ENCODE peak calls at places on chromosomes 16 and 17, in eight cellular contexts. N is astrocyte of the hippocampus, U is RCC 7860, B is GM23248, W is cardiac muscle cell, L is ELF-1, Z is substantia nigra, M is HCEC 1CT. R is an unnamed sample.

GRCh38 chr16:2774161-2774891 is 2.8 kb downstream of the ELOB start:
- DNase-seq in U (no peak), L (no peak), Z (no peak), B (no peak), N (no peak), M (no peak), W (no peak), R (no peak)

GRCh38 chr16:83992624-83993023 is 24.6 kb downstream of the NECAB2 start:
- DNase-seq in Z (no peak), W (peak), B (peak), U (peak), N (peak), L (no peak), M (peak), R (no peak)

GRCh38 chr17:42315402-42316156 is 27.3 kb downstream of the STAT5A start:
- DNase-seq in Z (no peak), M (no peak), W (no peak), L (no peak), U (no peak), B (no peak), N (no peak), R (no peak)

GRCh38 chr17:58995247-58995940 is 111.3 kb downstream of the TRIM37 start:
- DNase-seq in Z (no peak), B (peak), M (peak), L (no peak), U (no peak), W (no peak), N (no peak), R (no peak)

GRCh38 chr16:15865742-15866141 is 8.9 kb upstream of the MYH11 start:
- DNase-seq in N (peak), M (no peak), B (peak), L (no peak), W (peak), U (no peak), Z (no peak), R (no peak)

GRCh38 chr17:76546556-76547182 is 6.8 kb downstream of the PRCD start:
- DNase-seq in N (peak), Z (no peak), L (no peak), U (peak), B (peak), W (peak), M (peak), R (no peak)

GRCh38 chr16:76199681-76200210 is 77.5 kb upstream of the CNTNAP4 start:
- DNase-seq in M (no peak), L (no peak), W (no peak), N (peak), U (no peak), B (no peak), Z (no peak), R (no peak)

GRCh38 chr17:30524847-30525246 is 47.6 kb downstream of the GOSR1 start:
- DNase-seq in Z (no peak), U (no peak), W (peak), L (no peak), B (peak), N (no peak), M (no peak), R (no peak)

GRCh38 chr16:24700549-24701392 is 28.7 kb upstream of the TNRC6A start:
- DNase-seq in U (peak), Z (peak), M (peak), L (peak), N (peak), B (peak), W (peak), R (no peak)

GRCh38 chr16:14301150-14302030 is 230.3 kb downstream of the MRTFB start:
- DNase-seq in N (peak), L (peak), W (peak), M (peak), U (no peak), Z (no peak), B (peak), R (no peak)

GRCh38 chr16:87295259-87295658 is 21.9 kb downstream of the C16orf95 start:
- DNase-seq in W (no peak), L (peak), M (no peak), B (no peak), U (peak), N (no peak), Z (no peak), R (no peak)

GRCh38 chr17:5045496-5045895 is 10.3 kb upstream of the SLC52A1 start:
- DNase-seq in U (no peak), Z (no peak), W (no peak), M (no peak), N (no peak), L (no peak), B (no peak), R (no peak)

GRCh38 chr17:57544834-57545463 is 200.2 kb downstream of the CCDC182 start:
- DNase-seq in M (no peak), L (no peak), U (no peak), N (no peak), W (no peak), B (no peak), Z (no peak), R (peak)

GRCh38 chr17:64130559-64131001 is 636 bp upstream of the ERN1 start:
- DNase-seq in W (peak), M (peak), U (no peak), N (no peak), L (no peak), B (peak), Z (no peak), R (no peak)

GRCh38 chr16:83937922-83938875 is 14.8 kb upstream of the OSGIN1 start:
- DNase-seq in M (no peak), U (no peak), Z (no peak), N (no peak), B (no peak), W (no peak), L (no peak), R (no peak)

GRCh38 chr17:49450735-49451134 is 36.1 kb upstream of the PHB1 start:
- DNase-seq in N (peak), W (no peak), M (no peak), L (no peak), U (no peak), B (peak), Z (no peak), R (no peak)

GRCh38 chr16:17676171-17676570 is 205.4 kb upstream of the XYLT1 start:
- DNase-seq in B (no peak), W (no peak), U (no peak), M (no peak), N (no peak), Z (no peak), L (no peak), R (no peak)

GRCh38 chr17:9874722-9875121 is 30.3 kb downstream of the RCVRN start:
- DNase-seq in W (no peak), M (no peak), N (no peak), L (no peak), Z (no peak), B (no peak), U (no peak), R (no peak)

GRCh38 chr16:75074920-75075687 is 41.5 kb downstream of the LDHD start:
- DNase-seq in W (peak), N (no peak), L (no peak), M (no peak), Z (no peak), U (no peak), B (no peak), R (no peak)

GRCh38 chr17:29115906-29116651 is 64.1 kb downstream of the MYO18A start:
- DNase-seq in Z (no peak), B (peak), M (peak), L (peak), U (peak), W (peak), N (peak), R (peak)

GRCh38 chr16:89090182-89090630 is 3.4 kb upstream of the ACSF3 start:
- DNase-seq in U (no peak), L (no peak), W (no peak), Z (no peak), M (no peak), N (no peak), B (no peak), R (no peak)

GRCh38 chr17:50102164-50102991 is 7.2 kb downstream of the PDK2 start:
- DNase-seq in M (no peak), L (no peak), W (no peak), U (peak), N (no peak), B (no peak), Z (peak), R (no peak)

GRCh38 chr16:53891409-53892139 is 187.6 kb downstream of the FTO start:
- DNase-seq in U (no peak), Z (no peak), N (no peak), L (no peak), M (no peak), W (no peak), B (no peak), R (no peak)

GRCh38 chr16:4814046-4814445 is 11.6 kb upstream of the ROGDI start:
- DNase-seq in M (peak), W (no peak), Z (no peak), N (no peak), L (no peak), U (no peak), B (no peak), R (no peak)